ENCODE peak calls at places on chromosome 21, in ten cellular contexts. One of them, this sample, is unnamed.

GRCh38 chr21:15210235-15210678 is 145.5 kb upstream of the NRIP1 start:
- DNase-seq in amniotic stem cell: no peak
- DNase-seq in HS-5: peak; percentile 19
- DNase-seq in HT-29: peak; percentile 38
- DNase-seq in glutamatergic neuron: no peak
- DNase-seq in choroid plexus epithelial cell: peak; percentile 27
- DNase-seq in HS-27A: no peak
- DNase-seq in SHP77: no peak
- DNase-seq in stimulated activated CD4-positive, alpha-beta T cell treated with anti-CD3 and anti-CD28 coated beads, Interleukin-4, amount 100 ng/mL, for 24 hours: no peak
- DNase-seq in caudate nucleus: no peak
- DNase-seq in this sample: no peak

GRCh38 chr21:34630536-34631143 is 15.7 kb upstream of the RCAN1 start:
- DNase-seq in amniotic stem cell: peak; percentile 25
- DNase-seq in caudate nucleus: peak; percentile 6
- DNase-seq in SHP77: peak; percentile 56
- DNase-seq in HS-5: peak; percentile 22
- DNase-seq in HT-29: peak; percentile 55
- DNase-seq in choroid plexus epithelial cell: peak; percentile 77
- DNase-seq in HS-27A: no peak
- DNase-seq in glutamatergic neuron: no peak
- DNase-seq in stimulated activated CD4-positive, alpha-beta T cell treated with anti-CD3 and anti-CD28 coated beads, Interleukin-4, amount 100 ng/mL, for 24 hours: peak; percentile 49
- DNase-seq in this sample: peak; percentile 34

GRCh38 chr21:32298658-32299081 is at the start of gene MRAP:
- DNase-seq in stimulated activated CD4-positive, alpha-beta T cell treated with anti-CD3 and anti-CD28 coated beads, Interleukin-4, amount 100 ng/mL, for 24 hours: no peak
- DNase-seq in HS-5: no peak
- DNase-seq in caudate nucleus: no peak
- DNase-seq in HS-27A: no peak
- DNase-seq in amniotic stem cell: no peak
- DNase-seq in choroid plexus epithelial cell: no peak
- DNase-seq in glutamatergic neuron: no peak
- DNase-seq in SHP77: no peak
- DNase-seq in HT-29: no peak
- DNase-seq in this sample: no peak

GRCh38 chr21:39132248-39132647 is 51.0 kb downstream of the PSMG1 start:
- DNase-seq in stimulated activated CD4-positive, alpha-beta T cell treated with anti-CD3 and anti-CD28 coated beads, Interleukin-4, amount 100 ng/mL, for 24 hours: no peak
- DNase-seq in caudate nucleus: no peak
- DNase-seq in SHP77: no peak
- DNase-seq in glutamatergic neuron: no peak
- DNase-seq in HS-27A: no peak
- DNase-seq in HT-29: no peak
- DNase-seq in choroid plexus epithelial cell: peak; percentile 21
- DNase-seq in amniotic stem cell: no peak
- DNase-seq in HS-5: no peak
- DNase-seq in this sample: no peak

GRCh38 chr21:26846036-26846931 is 1.1 kb upstream of the ADAMTS1 start:
- DNase-seq in HS-27A: no peak
- DNase-seq in caudate nucleus: peak; percentile 80
- DNase-seq in HT-29: no peak
- DNase-seq in choroid plexus epithelial cell: peak; percentile 70
- DNase-seq in amniotic stem cell: peak; percentile 65
- DNase-seq in HS-5: no peak
- DNase-seq in SHP77: no peak
- DNase-seq in stimulated activated CD4-positive, alpha-beta T cell treated with anti-CD3 and anti-CD28 coated beads, Interleukin-4, amount 100 ng/mL, for 24 hours: no peak
- DNase-seq in glutamatergic neuron: peak; percentile 58
- DNase-seq in this sample: no peak

GRCh38 chr21:43585924-43586411 is 73.3 kb downstream of the HSF2BP start:
- DNase-seq in HS-5: peak; percentile 99
- DNase-seq in HS-27A: peak; percentile 99
- DNase-seq in glutamatergic neuron: no peak
- DNase-seq in choroid plexus epithelial cell: peak; percentile 100
- DNase-seq in amniotic stem cell: peak; percentile 86
- DNase-seq in caudate nucleus: no peak
- DNase-seq in HT-29: peak; percentile 80
- DNase-seq in stimulated activated CD4-positive, alpha-beta T cell treated with anti-CD3 and anti-CD28 coated beads, Interleukin-4, amount 100 ng/mL, for 24 hours: no peak
- DNase-seq in SHP77: no peak
- DNase-seq in this sample: no peak

GRCh38 chr21:41477641-41478318 is 30.2 kb downstream of the TMPRSS2 start:
- DNase-seq in glutamatergic neuron: no peak
- DNase-seq in stimulated activated CD4-positive, alpha-beta T cell treated with anti-CD3 and anti-CD28 coated beads, Interleukin-4, amount 100 ng/mL, for 24 hours: no peak
- DNase-seq in choroid plexus epithelial cell: no peak
- DNase-seq in HS-27A: no peak
- DNase-seq in amniotic stem cell: no peak
- DNase-seq in caudate nucleus: peak; percentile 25
- DNase-seq in HT-29: peak; percentile 46
- DNase-seq in SHP77: no peak
- DNase-seq in HS-5: no peak
- DNase-seq in this sample: no peak

GRCh38 chr21:45987121-45987711 is 5.6 kb downstream of the COL6A1 start:
- DNase-seq in HS-27A: no peak
- DNase-seq in SHP77: no peak
- DNase-seq in glutamatergic neuron: peak; percentile 16
- DNase-seq in HS-5: no peak
- DNase-seq in choroid plexus epithelial cell: no peak
- DNase-seq in stimulated activated CD4-positive, alpha-beta T cell treated with anti-CD3 and anti-CD28 coated beads, Interleukin-4, amount 100 ng/mL, for 24 hours: no peak
- DNase-seq in amniotic stem cell: no peak
- DNase-seq in caudate nucleus: no peak
- DNase-seq in HT-29: no peak
- DNase-seq in this sample: no peak

GRCh38 chr21:31660134-31660565 is 657 bp downstream of the SOD1 start:
- DNase-seq in HS-27A: no peak
- DNase-seq in choroid plexus epithelial cell: peak; percentile 22
- DNase-seq in caudate nucleus: peak; percentile 73
- DNase-seq in stimulated activated CD4-positive, alpha-beta T cell treated with anti-CD3 and anti-CD28 coated beads, Interleukin-4, amount 100 ng/mL, for 24 hours: no peak
- DNase-seq in glutamatergic neuron: peak; percentile 66
- DNase-seq in HT-29: peak; percentile 9
- DNase-seq in SHP77: peak; percentile 1
- DNase-seq in HS-5: no peak
- DNase-seq in amniotic stem cell: no peak
- DNase-seq in this sample: peak; percentile 26

GRCh38 chr21:38505654-38506523 is 7.6 kb upstream of the ERG start:
- DNase-seq in glutamatergic neuron: no peak
- DNase-seq in HS-5: peak; percentile 39
- DNase-seq in HT-29: peak; percentile 61
- DNase-seq in amniotic stem cell: no peak
- DNase-seq in caudate nucleus: peak; percentile 10
- DNase-seq in HS-27A: no peak
- DNase-seq in stimulated activated CD4-positive, alpha-beta T cell treated with anti-CD3 and anti-CD28 coated beads, Interleukin-4, amount 100 ng/mL, for 24 hours: peak; percentile 15
- DNase-seq in SHP77: peak; percentile 82
- DNase-seq in choroid plexus epithelial cell: peak; percentile 89
- DNase-seq in this sample: no peak

GRCh38 chr21:45290948-45291612 is 3.4 kb upstream of the POFUT2 start:
- DNase-seq in HS-5: no peak
- DNase-seq in stimulated activated CD4-positive, alpha-beta T cell treated with anti-CD3 and anti-CD28 coated beads, Interleukin-4, amount 100 ng/mL, for 24 hours: peak; percentile 4
- DNase-seq in HS-27A: no peak
- DNase-seq in choroid plexus epithelial cell: peak; percentile 49
- DNase-seq in caudate nucleus: no peak
- DNase-seq in glutamatergic neuron: no peak
- DNase-seq in HT-29: no peak
- DNase-seq in amniotic stem cell: no peak
- DNase-seq in SHP77: no peak
- DNase-seq in this sample: no peak

GRCh38 chr21:31908106-31909031 is 35.5 kb downstream of the HUNK start:
- DNase-seq in caudate nucleus: no peak
- DNase-seq in choroid plexus epithelial cell: no peak
- DNase-seq in HS-5: peak; percentile 63
- DNase-seq in glutamatergic neuron: no peak
- DNase-seq in SHP77: no peak
- DNase-seq in amniotic stem cell: no peak
- DNase-seq in HS-27A: no peak
- DNase-seq in stimulated activated CD4-positive, alpha-beta T cell treated with anti-CD3 and anti-CD28 coated beads, Interleukin-4, amount 100 ng/mL, for 24 hours: no peak
- DNase-seq in HT-29: peak; percentile 2
- DNase-seq in this sample: no peak

GRCh38 chr21:36890086-36890485 is 76.4 kb downstream of the HLCS start:
- DNase-seq in HS-27A: no peak
- DNase-seq in amniotic stem cell: no peak
- DNase-seq in glutamatergic neuron: no peak
- DNase-seq in stimulated activated CD4-positive, alpha-beta T cell treated with anti-CD3 and anti-CD28 coated beads, Interleukin-4, amount 100 ng/mL, for 24 hours: no peak
- DNase-seq in HT-29: no peak
- DNase-seq in caudate nucleus: no peak
- DNase-seq in SHP77: no peak
- DNase-seq in choroid plexus epithelial cell: no peak
- DNase-seq in HS-5: no peak
- DNase-seq in this sample: no peak

GRCh38 chr21:36337099-36337509 is 17.1 kb downstream of the MORC3 start:
- DNase-seq in caudate nucleus: no peak
- DNase-seq in HT-29: no peak
- DNase-seq in amniotic stem cell: no peak
- DNase-seq in stimulated activated CD4-positive, alpha-beta T cell treated with anti-CD3 and anti-CD28 coated beads, Interleukin-4, amount 100 ng/mL, for 24 hours: no peak
- DNase-seq in HS-27A: no peak
- DNase-seq in choroid plexus epithelial cell: peak; percentile 79
- DNase-seq in SHP77: no peak
- DNase-seq in glutamatergic neuron: no peak
- DNase-seq in HS-5: peak; percentile 41
- DNase-seq in this sample: no peak

GRCh38 chr21:43740497-43741156 is 21.7 kb downstream of the PDXK start:
- DNase-seq in HS-5: no peak
- DNase-seq in HT-29: peak; percentile 48
- DNase-seq in glutamatergic neuron: peak; percentile 55
- DNase-seq in stimulated activated CD4-positive, alpha-beta T cell treated with anti-CD3 and anti-CD28 coated beads, Interleukin-4, amount 100 ng/mL, for 24 hours: no peak
- DNase-seq in SHP77: peak; percentile 14
- DNase-seq in choroid plexus epithelial cell: peak; percentile 45
- DNase-seq in caudate nucleus: peak; percentile 36
- DNase-seq in amniotic stem cell: no peak
- DNase-seq in HS-27A: no peak
- DNase-seq in this sample: peak; percentile 51

GRCh38 chr21:35428489-35428888 is 379.4 kb upstream of the RUNX1 start:
- DNase-seq in HS-27A: no peak
- DNase-seq in HS-5: no peak
- DNase-seq in HT-29: no peak
- DNase-seq in caudate nucleus: no peak
- DNase-seq in SHP77: no peak
- DNase-seq in glutamatergic neuron: no peak
- DNase-seq in stimulated activated CD4-positive, alpha-beta T cell treated with anti-CD3 and anti-CD28 coated beads, Interleukin-4, amount 100 ng/mL, for 24 hours: peak; percentile 50
- DNase-seq in choroid plexus epithelial cell: peak; percentile 66
- DNase-seq in amniotic stem cell: no peak
- DNase-seq in this sample: peak; percentile 3